ENCODE peak calls at places on chromosome 12, in eight cellular contexts. E, P, O, T, Z, I, V and Q are unnamed samples.
A peak's percentile ranks its signal among the peaks of the same experiment; 100 is the strongest.

GRCh38 chr12:107400686-107401447 is 284.7 kb upstream of the PWP1 start:
- DNase-seq in I (no peak), V (peak; percentile 53), O (no peak), T (no peak), P (no peak), Z (no peak), E (no peak), Q (no peak)

GRCh38 chr12:15910864-15911696 is at the start of gene DERA:
- DNase-seq in T (peak; percentile 27), Z (peak; percentile 12), O (peak; percentile 44), V (peak; percentile 79), E (peak; percentile 54), I (no peak), P (peak; percentile 70), Q (peak; percentile 73)

GRCh38 chr12:91483471-91483985 is 300.9 kb upstream of the DCN start:
- DNase-seq in T (no peak), O (no peak), I (no peak), Z (no peak), P (no peak), V (no peak), E (no peak), Q (no peak)

GRCh38 chr12:112122823-112123690 is 2.3 kb upstream of the TRAFD1 start:
- DNase-seq in P (no peak), I (no peak), O (no peak), T (peak; percentile 71), V (peak; percentile 92), E (no peak), Z (no peak), Q (no peak)

GRCh38 chr12:58443981-58444371 is 476.3 kb downstream of the LRIG3 start:
- DNase-seq in E (no peak), I (no peak), V (peak; percentile 62), O (no peak), Z (no peak), T (no peak), P (no peak), Q (no peak)

GRCh38 chr12:26966842-26967241 is 28.6 kb downstream of the FGFR1OP2 start:
- DNase-seq in T (no peak), E (no peak), I (no peak), P (no peak), V (no peak), O (no peak), Z (no peak), Q (no peak)

GRCh38 chr12:5088586-5089264 is 45.0 kb downstream of the KCNA5 start:
- DNase-seq in E (no peak), V (peak; percentile 96), T (no peak), Z (no peak), O (no peak), P (peak; percentile 14), I (no peak), Q (no peak)

GRCh38 chr12:101877816-101878811 is 734 bp downstream of the DRAM1 start:
- DNase-seq in I (no peak), V (peak; percentile 52), E (no peak), O (peak; percentile 2), P (peak; percentile 47), Z (no peak), T (no peak), Q (peak; percentile 40)

GRCh38 chr12:90729741-90730140 is 225.2 kb downstream of the CCER1 start:
- DNase-seq in T (no peak), I (peak; percentile 62), E (no peak), P (no peak), O (no peak), V (no peak), Z (no peak), Q (no peak)

GRCh38 chr12:115452751-115453281 is 768.8 kb upstream of the TBX3 start:
- DNase-seq in I (no peak), E (no peak), V (no peak), P (no peak), Z (no peak), O (no peak), T (no peak), Q (no peak)

GRCh38 chr12:79236920-79237319 is 372.3 kb downstream of the SYT1 start:
- DNase-seq in V (no peak), O (no peak), E (no peak), T (no peak), I (no peak), P (no peak), Z (no peak), Q (no peak)

GRCh38 chr12:122793685-122794106 is 19.3 kb downstream of the CCDC62 start:
- DNase-seq in Z (no peak), V (peak; percentile 58), I (no peak), E (no peak), P (no peak), O (no peak), T (no peak), Q (peak; percentile 69)

GRCh38 chr12:58877243-58877743 is 43.0 kb downstream of the LRIG3 start:
- DNase-seq in Z (no peak), V (peak; percentile 80), E (no peak), I (peak; percentile 96), T (peak; percentile 20), P (no peak), O (no peak), Q (no peak)

GRCh38 chr12:71999795-72000194 is 61.1 kb downstream of the TPH2 start:
- DNase-seq in T (no peak), I (peak; percentile 8), P (no peak), O (no peak), E (no peak), V (peak; percentile 15), Z (no peak), Q (no peak)

GRCh38 chr12:49335118-49335954 is 1.7 kb downstream of the C1QL4 start:
- DNase-seq in I (no peak), V (no peak), Z (no peak), P (no peak), T (no peak), O (no peak), E (no peak), Q (peak; percentile 22)

GRCh38 chr12:122975790-122976647 is 975 bp downstream of the OGFOD2 start:
- DNase-seq in V (peak; percentile 12), E (no peak), I (no peak), Z (no peak), P (no peak), T (no peak), O (no peak), Q (no peak)

GRCh38 chr12:39605501-39605900 is 14.1 kb downstream of the ABCD2 start:
- DNase-seq in E (no peak), I (no peak), V (no peak), Z (no peak), T (no peak), P (no peak), O (no peak), Q (no peak)

GRCh38 chr12:58443273-58443980 is 476.9 kb downstream of the LRIG3 start:
- DNase-seq in E (no peak), V (peak; percentile 57), I (no peak), T (no peak), Z (no peak), P (no peak), O (no peak), Q (no peak)